ENCODE peak calls at places on chromosomes 1 and 21, in nine cellular contexts. M, I, O, G, C, P, N, Q and K are unnamed samples.

GRCh38 chr1:67171978-67172377 is 5.7 kb downstream of the IL23R start:
- DNase-seq in M (no peak), I (no peak), O (no peak), G (no peak), C (no peak), P (no peak), N (no peak), Q (no peak), K (no peak)

GRCh38 chr21:43659136-43660000 is at the start of the genes HSF2BP and RRP1B:
- DNase-seq in M (peak), I (peak), O (peak), G (peak), C (peak), P (peak), N (peak), Q (peak), K (peak)

GRCh38 chr1:46528297-46528955 is 23.0 kb downstream of the KNCN start:
- DNase-seq in M (no peak), I (no peak), O (no peak), G (no peak), C (no peak), P (no peak), N (no peak), Q (peak), K (no peak)

GRCh38 chr1:176767714-176768136 is 304.8 kb downstream of the PAPPA2 start:
- DNase-seq in M (no peak), I (no peak), O (no peak), G (no peak), C (no peak), P (no peak), N (no peak), Q (no peak), K (no peak)

GRCh38 chr1:7050751-7051665 is 265.8 kb downstream of the CAMTA1 start:
- DNase-seq in M (no peak), I (no peak), O (no peak), G (no peak), C (no peak), P (no peak), N (no peak), Q (no peak), K (no peak)

GRCh38 chr21:45615145-45615711 is 28.3 kb upstream of the PCBP3 start:
- DNase-seq in M (peak), I (peak), O (no peak), G (no peak), C (peak), P (no peak), N (no peak), Q (no peak), K (peak)

GRCh38 chr1:67831850-67832513 is 1.3 kb downstream of the GNG12 start:
- DNase-seq in M (no peak), I (peak), O (peak), G (peak), C (peak), P (peak), N (peak), Q (peak), K (no peak)

GRCh38 chr1:223674119-223674890 is 8.8 kb upstream of the CAPN8 start:
- DNase-seq in M (no peak), I (no peak), O (no peak), G (no peak), C (no peak), P (no peak), N (no peak), Q (no peak), K (no peak)

GRCh38 chr1:184030433-184031126 is 6.9 kb downstream of the COLGALT2 start:
- DNase-seq in M (no peak), I (no peak), O (no peak), G (no peak), C (no peak), P (no peak), N (no peak), Q (peak), K (no peak)

GRCh38 chr1:230288641-230289349 is 137.3 kb downstream of the PGBD5 start:
- DNase-seq in M (no peak), I (no peak), O (no peak), G (no peak), C (no peak), P (no peak), N (no peak), Q (no peak), K (peak)

GRCh38 chr1:182143825-182144661 is 82.5 kb upstream of the ZNF648 start:
- DNase-seq in M (no peak), I (peak), O (no peak), G (no peak), C (no peak), P (peak), N (no peak), Q (no peak), K (no peak)